ENCODE peak calls at places on chromosomes 1 and 21, in seven cellular contexts. W is tibial nerve; B is CD4-positive, CD25-positive, alpha-beta regulatory T cell; Q is heart right ventricle; I is CD8-positive, alpha-beta T cell; A is left lung; Y is GM12878. N is an unnamed sample.

GRCh38 chr1:45584351-45585109 is 689 bp downstream of the NASP start:
- DNase-seq in I (peak; percentile 87), W (peak; percentile 76), A (peak; percentile 95), B (peak; percentile 92), Q (peak; percentile 89), Y (peak; percentile 51), N (peak; percentile 84)

GRCh38 chr21:23507501-23507900 is 2099.8 kb downstream of the MRPL39 start:
- DNase-seq in A (no peak), Q (no peak), B (no peak), I (no peak), W (no peak), Y (no peak), N (no peak)

GRCh38 chr21:45154511-45155508 is 80.4 kb downstream of the ADARB1 start:
- DNase-seq in Q (no peak), I (peak; percentile 50), W (no peak), A (no peak), Y (no peak), B (peak; percentile 45), N (peak; percentile 69)

GRCh38 chr21:31730687-31731111 is 1.2 kb downstream of the SCAF4 start:
- DNase-seq in B (no peak), Q (no peak), A (no peak), W (no peak), Y (no peak), I (no peak), N (no peak)

GRCh38 chr1:1093610-1093943 is 19.5 kb upstream of the RNF223 start:
- DNase-seq in B (no peak), W (no peak), I (no peak), A (no peak), Y (no peak), Q (no peak), N (peak; percentile 3)

GRCh38 chr1:92038695-92039346 is 9.0 kb downstream of the EPHX4 start:
- DNase-seq in W (no peak), Q (no peak), Y (no peak), B (no peak), A (no peak), I (no peak), N (no peak)

GRCh38 chr21:39869141-39869818 is 2.0 kb downstream of the PCP4 start:
- DNase-seq in W (no peak), Q (no peak), B (no peak), Y (no peak), A (no peak), I (no peak), N (no peak)

GRCh38 chr1:107669996-107670395 is 295.0 kb downstream of the VAV3 start:
- DNase-seq in Q (peak; percentile 32), W (peak; percentile 13), A (no peak), I (no peak), Y (no peak), B (no peak), N (peak; percentile 22)

GRCh38 chr1:75172556-75172955 is 38.4 kb downstream of the LHX8 start:
- DNase-seq in B (no peak), I (no peak), Q (no peak), A (no peak), Y (no peak), W (no peak), N (no peak)

GRCh38 chr21:45550552-45551210 is 8.4 kb upstream of the SLC19A1 start:
- DNase-seq in B (peak; percentile 45), Y (peak; percentile 84), A (peak; percentile 86), Q (no peak), I (peak; percentile 32), W (no peak), N (peak; percentile 55)

GRCh38 chr1:235642021-235642942 is 7.3 kb downstream of the GNG4 start:
- DNase-seq in B (peak; percentile 70), A (no peak), Q (no peak), I (peak; percentile 84), W (no peak), Y (no peak), N (no peak)

GRCh38 chr1:172893146-172893841 is 157.4 kb downstream of the TNFSF18 start:
- DNase-seq in B (no peak), A (no peak), Y (no peak), W (no peak), I (no peak), Q (peak; percentile 49), N (no peak)

GRCh38 chr1:71930526-71930925 is 351.8 kb downstream of the NEGR1 start:
- DNase-seq in W (no peak), Q (no peak), B (no peak), A (no peak), Y (no peak), I (no peak), N (no peak)

GRCh38 chr1:28862571-28863403 is 50.8 kb downstream of the OPRD1 start:
- DNase-seq in A (no peak), W (no peak), I (no peak), B (no peak), Y (no peak), Q (no peak), N (no peak)

DNA sequence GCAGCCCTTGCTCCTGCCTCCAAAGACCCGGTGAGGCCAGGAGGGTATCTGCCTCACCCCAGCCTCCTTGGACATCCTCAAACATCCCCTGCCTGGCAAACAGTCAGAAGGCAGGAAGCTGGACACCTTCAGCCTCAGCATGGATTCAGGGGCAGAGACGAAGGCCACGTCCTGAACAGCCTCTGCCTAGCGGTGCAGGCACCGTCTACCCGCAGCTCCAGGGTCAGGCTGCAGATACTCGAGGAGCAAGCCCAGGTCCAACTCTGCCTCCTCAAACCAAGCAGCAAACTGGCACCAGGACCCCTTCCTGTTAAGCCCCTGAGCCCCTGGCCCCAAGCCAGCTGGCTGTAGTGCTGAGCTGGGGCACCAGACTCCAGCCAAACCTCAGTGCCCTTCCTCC is 494.8 kb downstream of the NPHP4 start:
- DNase-seq in I (no peak), Q (no peak), A (no peak), W (no peak), B (no peak), Y (no peak), N (no peak)
- H3K9me3 ChIP-seq in I (no peaks in the 10 kb centered on the region), Q (no peaks in the 10 kb centered on the region), A (no peaks in the 10 kb centered on the region), W (no peaks in the 10 kb centered on the region), B (no peaks in the 10 kb centered on the region), Y (no peaks in the 10 kb centered on the region), N (no peaks in the 10 kb centered on the region)

GRCh38 chr1:40712997-40713396 is 21.5 kb downstream of the NFYC start:
- DNase-seq in A (no peak), W (no peak), Q (peak; percentile 61), I (no peak), Y (no peak), B (peak; percentile 72), N (no peak)
- H3K4me1 ChIP-seq in A (peaks cover 34% of the 10 kb centered on the region), W (peaks cover 14% of the 10 kb centered on the region), Q (peaks cover 95% of the 10 kb centered on the region), I (peaks cover 48% of the 10 kb centered on the region), Y (peaks cover 18% of the 10 kb centered on the region), B (peaks cover 57% of the 10 kb centered on the region), N (peaks cover 62% of the 10 kb centered on the region)

DNA sequence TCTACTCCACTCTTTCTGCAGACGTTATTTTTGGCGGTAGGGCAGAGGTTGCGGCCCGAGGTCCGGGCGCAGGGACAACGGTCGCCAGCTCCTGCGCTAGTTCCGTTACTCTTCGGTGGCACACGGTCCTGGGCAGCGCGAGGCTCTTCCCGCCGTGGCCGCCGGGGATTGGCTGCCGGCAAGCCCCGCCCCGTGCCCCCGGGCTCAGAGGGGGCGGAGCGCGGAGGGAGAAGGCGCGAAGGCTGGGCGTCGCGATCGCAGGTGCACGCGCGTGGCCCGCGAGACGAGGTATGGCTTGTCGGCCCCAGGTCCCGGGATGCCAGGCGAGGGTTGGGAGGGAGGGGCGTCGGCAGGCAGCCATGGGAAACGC is 515 bp upstream of the SHE start:
- DNase-seq in Y (no peak), B (no peak), W (no peak), A (peak; percentile 71), Q (no peak), I (no peak), N (no peak)
- H3K4me3 ChIP-seq in Y (no peak overlapping the region), B (no peak overlapping the region), W (peak overlapping the region; percentile 61), A (peak overlapping the region; percentile 54), Q (peak overlapping the region; percentile 56), I (peak overlapping the region; percentile 15), N (peak overlapping the region; percentile 41)

DNA sequence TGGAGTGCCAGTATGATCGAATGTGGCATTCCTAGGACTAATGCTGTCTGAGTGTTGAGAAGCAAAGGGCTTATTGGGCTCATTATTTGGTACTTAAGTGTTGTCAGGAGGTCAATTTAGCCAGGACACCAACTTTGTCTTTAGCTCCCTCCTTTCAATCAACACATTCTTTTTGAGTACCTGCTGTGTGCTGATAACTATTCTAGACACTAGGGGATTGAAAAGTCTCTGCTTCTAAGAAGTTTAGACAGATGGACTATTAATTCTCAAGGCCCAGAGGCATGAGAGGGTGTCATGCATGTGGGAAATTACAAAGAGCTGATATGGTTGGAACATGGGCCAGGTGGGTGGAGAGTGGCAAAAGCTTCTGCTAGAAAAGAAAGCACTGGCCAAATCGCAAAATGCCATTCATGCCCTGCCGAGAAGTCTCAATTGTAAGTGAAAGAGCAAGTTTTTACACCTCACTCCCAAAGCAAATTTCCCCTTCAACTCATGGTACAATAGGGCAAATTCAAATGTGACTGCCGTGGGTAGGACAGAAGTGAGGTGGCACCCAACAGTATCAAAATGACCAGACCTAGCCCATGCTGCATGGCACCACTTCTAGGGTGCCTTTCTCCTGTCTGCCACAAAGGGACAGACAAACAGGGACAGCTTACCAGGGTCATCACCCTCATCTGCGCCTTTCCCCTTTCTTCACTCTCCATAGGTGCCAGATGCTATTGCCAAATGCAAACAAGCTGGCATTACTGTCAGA is 53.6 kb upstream of the LAX1 start:
- DNase-seq in I (no peak), Y (no peak), W (no peak), B (no peak), Q (no peak), A (no peak), N (no peak)
- H3K9me3 ChIP-seq in I (no peaks in the 10 kb centered on the region), Y (no peaks in the 10 kb centered on the region), W (no peaks in the 10 kb centered on the region), B (no peaks in the 10 kb centered on the region), Q (no peaks in the 10 kb centered on the region), A (no peaks in the 10 kb centered on the region), N (no peaks in the 10 kb centered on the region)

GRCh38 chr21:16427587-16428087 is 697.9 kb downstream of the USP25 start:
- DNase-seq in A (no peak), I (no peak), Q (no peak), Y (no peak), W (no peak), B (no peak), N (no peak)
- H3K4me1 ChIP-seq in A (peaks cover 9% of the 10 kb centered on the region), I (no peaks in the 10 kb centered on the region), Q (peaks cover 53% of the 10 kb centered on the region), Y (no peaks in the 10 kb centered on the region), W (no peaks in the 10 kb centered on the region), B (no peaks in the 10 kb centered on the region), N (peaks cover 7% of the 10 kb centered on the region)

GRCh38 chr1:111770916-111771315 is 15.2 kb downstream of the DDX20 start:
- DNase-seq in Q (no peak), A (no peak), I (no peak), Y (no peak), W (no peak), B (no peak), N (no peak)

GRCh38 chr1:111769517-111770146 is 13.9 kb downstream of the DDX20 start:
- DNase-seq in I (peak; percentile 57), Y (peak; percentile 44), A (no peak), W (no peak), Q (peak; percentile 24), B (peak; percentile 78), N (no peak)

GRCh38 chr1:111762332-111762731 is 6.6 kb downstream of the DDX20 start:
- DNase-seq in I (no peak), Y (no peak), B (no peak), A (no peak), Q (no peak), W (no peak), N (no peak)

GRCh38 chr1:111768625-111769024 is 12.9 kb downstream of the DDX20 start:
- DNase-seq in W (no peak), A (no peak), Q (no peak), I (no peak), B (no peak), Y (no peak), N (no peak)

GRCh38 chr1:111768023-111768422 is 12.3 kb downstream of the DDX20 start:
- DNase-seq in A (no peak), Y (no peak), Q (no peak), W (no peak), B (no peak), I (no peak), N (no peak)
- H3K4me3 ChIP-seq in A (no peak overlapping the region), Y (no peak overlapping the region), Q (no peak overlapping the region), W (no peak overlapping the region), B (no peak overlapping the region), I (no peak overlapping the region), N (no peak overlapping the region)